ENCODE peak calls at places on chromosomes 7 and 10, in six cellular contexts. X, N, E, I, U and S are unnamed samples.

GRCh38 chr10:37885850-37886249 is 28.4 kb upstream of the ZNF248 start:
- DNase-seq in E (no peak), U (no peak), N (no peak), I (no peak), X (no peak), S (no peak)

GRCh38 chr7:30888783-30889182 is 22.9 kb upstream of the AQP1 start:
- DNase-seq in I (peak), E (no peak), U (no peak), N (peak), X (peak), S (peak)

GRCh38 chr10:11232222-11232961 is 214.7 kb downstream of the CELF2 start:
- DNase-seq in U (no peak), N (no peak), E (no peak), X (no peak), I (no peak), S (no peak)

GRCh38 chr7:151696738-151697514 is 177.2 kb upstream of the RHEB start:
- DNase-seq in N (no peak), U (no peak), E (no peak), I (peak), X (no peak), S (peak)

GRCh38 chr7:155534691-155535090 is 11.7 kb downstream of the CNPY1 start:
- DNase-seq in X (no peak), U (no peak), I (no peak), N (no peak), E (no peak), S (no peak)

GRCh38 chr10:31952066-31952465 is 23.4 kb upstream of the ARHGAP12 start:
- DNase-seq in U (no peak), X (no peak), N (no peak), E (no peak), I (no peak), S (no peak)

GRCh38 chr7:67518580-67518979 is 521.9 kb downstream of the TYW1 start:
- DNase-seq in X (no peak), U (no peak), E (no peak), I (no peak), N (no peak), S (no peak)

GRCh38 chr10:103693070-103693811 is 162.1 kb downstream of the SH3PXD2A start:
- DNase-seq in N (peak), X (no peak), U (peak), E (no peak), I (no peak), S (peak)

GRCh38 chr10:22251751-22252285 is 34.0 kb upstream of the EBLN1 start:
- DNase-seq in X (no peak), I (peak), U (peak), E (peak), N (peak), S (peak)

GRCh38 chr10:96310359-96310669 is 6.1 kb downstream of the DNTT start:
- DNase-seq in X (no peak), N (no peak), I (no peak), E (no peak), U (no peak), S (peak)
- H2BK5ac ChIP-seq in X (no peak), N (no peak), I (no peak), E (no peak), U (peak), S (no peak)

DNA sequence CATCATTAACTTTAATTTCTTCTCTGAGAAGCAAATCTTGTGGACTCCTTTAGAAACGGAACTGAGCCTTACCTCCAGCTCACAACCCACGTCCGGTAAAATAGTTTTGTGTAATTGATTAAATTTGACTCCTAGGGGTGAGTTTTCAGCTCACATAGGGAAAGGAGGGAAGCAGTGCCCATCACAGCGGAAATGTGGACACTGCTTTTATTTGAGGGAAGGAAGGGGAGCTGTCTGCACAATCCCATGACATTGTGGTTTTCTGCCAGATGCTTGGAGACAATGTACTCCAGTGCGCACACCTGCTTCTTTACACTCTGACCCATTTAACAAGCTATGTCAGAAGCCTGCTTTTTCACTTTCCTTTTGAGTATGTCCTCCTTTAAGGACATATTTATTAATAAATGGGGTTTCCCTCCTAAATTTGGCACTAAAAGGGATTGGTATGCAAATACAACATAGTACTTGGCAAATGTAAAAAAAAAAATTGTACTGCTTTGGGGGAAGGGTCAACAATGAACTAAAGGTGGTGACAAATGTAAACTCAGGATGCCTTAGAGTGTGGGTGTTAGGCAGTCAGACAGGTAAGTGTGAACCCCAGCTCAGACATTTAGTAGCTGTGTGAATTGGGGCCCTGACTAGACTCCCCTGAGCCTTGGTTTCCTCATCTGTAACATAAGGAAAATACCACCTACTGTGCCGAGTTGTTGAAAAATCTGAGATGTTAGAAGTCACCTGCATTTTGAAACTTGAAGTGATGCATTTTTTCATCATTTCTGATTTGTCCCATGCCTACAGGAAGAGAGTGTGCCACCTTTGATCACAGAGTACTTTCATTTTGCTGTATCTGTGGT is 90.2 kb upstream of the KLF6 start:
- DNase-seq in N (no peak), E (no peak), I (peak), X (no peak), U (no peak), S (no peak)
- H3K4me3 ChIP-seq in N (no peak), E (no peak), I (no peak), X (no peak), U (no peak), S (no peak)

GRCh38 chr7:132871419-132871818 is 210.5 kb downstream of the CHCHD3 start:
- DNase-seq in E (no peak), U (no peak), I (no peak), X (no peak), N (no peak), S (no peak)

GRCh38 chr7:132869166-132869861 is 212.6 kb downstream of the CHCHD3 start:
- DNase-seq in E (no peak), I (no peak), U (no peak), N (no peak), X (peak), S (no peak)

GRCh38 chr7:132866551-132866950 is 215.3 kb downstream of the CHCHD3 start:
- DNase-seq in I (no peak), E (no peak), U (no peak), X (no peak), N (no peak), S (no peak)

GRCh38 chr7:132876576-132876975 is 205.3 kb downstream of the CHCHD3 start:
- DNase-seq in U (no peak), E (no peak), X (no peak), I (no peak), N (no peak), S (no peak)

DNA sequence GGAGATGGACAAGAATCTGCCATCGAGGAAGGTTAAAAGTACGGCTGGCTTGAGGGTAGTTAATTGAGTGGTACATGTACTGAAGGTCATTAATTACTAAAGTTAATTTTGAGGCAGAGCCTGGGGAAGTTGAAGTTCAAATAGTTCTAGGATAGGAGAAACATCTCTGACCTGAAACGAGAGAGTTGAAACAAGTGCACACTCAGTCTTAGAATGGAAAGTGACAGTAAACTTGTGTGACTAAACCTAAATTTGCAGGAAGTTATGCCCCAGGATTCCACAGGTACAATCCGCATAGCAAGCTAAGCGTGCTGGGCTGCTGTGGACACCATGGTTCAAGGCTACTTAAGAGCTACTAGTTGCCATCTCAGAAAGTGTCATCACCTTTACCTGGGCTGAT is 209.9 kb downstream of the CHCHD3 start:
- DNase-seq in E (no peak), I (no peak), N (no peak), X (no peak), U (no peak), S (no peak)
- H2BK5ac ChIP-seq in E (no peak), I (no peak), N (no peak), X (no peak), U (no peak), S (no peak)

GRCh38 chr10:530717-531116 is 158.8 kb downstream of the DIP2C start:
- DNase-seq in N (no peak), E (no peak), U (no peak), I (no peak), X (no peak), S (no peak)

GRCh38 chr10:526651-527312 is 162.7 kb downstream of the DIP2C start:
- DNase-seq in U (no peak), I (peak), N (no peak), X (no peak), E (no peak), S (peak)

GRCh38 chr10:529831-530230 is 159.6 kb downstream of the DIP2C start:
- DNase-seq in N (no peak), U (no peak), I (no peak), X (no peak), E (no peak), S (no peak)

GRCh38 chr10:527416-527815 is 162.1 kb downstream of the DIP2C start:
- DNase-seq in X (peak), N (no peak), I (no peak), E (no peak), U (no peak), S (no peak)

DNA sequence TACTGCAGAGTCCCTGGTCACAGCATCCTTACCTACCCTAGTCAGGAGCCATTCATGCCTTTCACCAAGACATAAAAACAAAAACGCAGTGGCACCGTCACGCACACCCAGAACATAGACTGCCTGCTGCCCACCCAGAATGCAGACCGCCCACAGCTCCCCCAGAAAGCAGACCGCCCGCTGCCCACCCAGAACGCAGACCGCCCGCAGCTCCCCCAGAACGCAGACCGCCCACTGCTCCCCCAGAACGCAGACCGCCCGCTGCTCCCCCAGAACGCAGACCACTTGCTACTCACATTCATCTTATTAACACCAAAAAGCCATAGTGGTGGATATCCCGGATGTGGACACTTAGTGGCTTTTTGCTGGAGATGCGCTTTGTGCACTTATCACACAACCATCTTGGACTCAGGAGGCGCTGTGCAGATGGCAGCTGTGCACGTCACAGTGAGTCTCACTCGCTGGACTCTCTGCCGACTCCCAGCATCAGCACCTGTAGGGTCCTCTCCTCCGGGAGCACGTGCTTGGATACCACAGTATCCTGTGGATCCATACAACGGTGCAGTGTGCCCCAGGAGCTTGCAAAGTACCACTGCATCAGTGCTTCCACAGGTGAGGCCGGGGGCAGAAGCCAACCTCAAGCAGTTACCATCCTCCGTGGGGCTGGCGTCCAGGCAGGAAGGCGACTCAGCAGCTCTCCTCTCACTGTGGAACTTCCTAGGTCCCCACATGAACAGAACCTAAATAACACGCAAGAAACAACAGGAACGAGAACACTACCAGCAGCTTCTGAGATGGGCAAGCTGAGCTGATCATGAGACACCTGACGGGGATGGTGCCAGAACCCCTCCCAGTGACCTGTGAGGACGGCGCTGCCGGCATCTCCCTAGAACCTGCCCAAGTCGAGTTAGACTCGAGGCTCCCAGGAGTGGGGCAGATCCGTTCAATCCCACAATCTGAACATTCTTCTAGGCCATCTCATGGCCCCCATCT is 161.0 kb downstream of the DIP2C start:
- DNase-seq in U (no peak), X (no peak), I (no peak), E (no peak), N (no peak), S (no peak)
- H3K4me3 ChIP-seq in U (no peak), X (no peak), I (no peak), E (no peak), N (no peak), S (no peak)

DNA sequence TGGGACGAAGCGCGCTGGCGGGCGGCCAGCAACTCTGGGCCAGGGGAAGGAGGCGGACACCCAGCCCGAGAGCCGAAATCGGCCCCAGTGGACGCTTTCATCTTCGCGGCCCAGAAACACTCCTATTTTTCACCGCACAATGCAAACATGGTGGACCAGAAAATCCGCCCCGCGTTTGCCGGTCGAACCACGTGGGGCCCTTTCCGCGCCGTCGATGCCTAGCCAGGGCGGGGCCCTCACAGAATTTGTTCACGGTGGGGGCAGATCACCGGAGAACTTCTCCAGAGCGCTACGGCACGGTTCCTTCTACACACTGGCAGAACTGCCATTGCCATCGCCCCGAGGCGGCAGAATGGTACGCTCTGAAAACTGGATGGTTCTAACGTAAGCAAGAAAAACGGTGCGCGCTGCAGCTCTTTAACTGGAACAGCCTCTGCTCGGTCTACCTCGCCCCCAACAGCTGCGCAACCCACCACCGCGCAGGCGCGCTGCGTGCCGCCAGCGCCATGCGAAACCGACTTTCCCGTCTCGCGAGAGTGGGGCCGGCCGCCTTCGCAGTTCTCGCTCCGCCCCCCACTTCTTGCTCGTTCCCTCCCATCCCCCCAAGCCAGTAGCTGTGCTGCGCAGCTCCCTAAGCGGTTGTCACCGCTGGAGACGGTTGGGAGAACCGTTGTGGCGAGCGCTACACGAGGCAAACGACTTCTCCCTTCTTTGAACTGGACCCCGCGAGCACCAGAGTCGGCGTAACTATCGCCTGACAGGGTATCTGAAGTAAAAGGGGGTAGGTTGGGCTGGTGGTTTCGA is at the start of gene HNRNPH3:
- DNase-seq in E (peak), N (peak), U (peak), I (peak), X (peak), S (peak)
- H2BK5ac ChIP-seq in E (peak), N (peak), U (peak), I (peak), X (peak), S (peak)

DNA sequence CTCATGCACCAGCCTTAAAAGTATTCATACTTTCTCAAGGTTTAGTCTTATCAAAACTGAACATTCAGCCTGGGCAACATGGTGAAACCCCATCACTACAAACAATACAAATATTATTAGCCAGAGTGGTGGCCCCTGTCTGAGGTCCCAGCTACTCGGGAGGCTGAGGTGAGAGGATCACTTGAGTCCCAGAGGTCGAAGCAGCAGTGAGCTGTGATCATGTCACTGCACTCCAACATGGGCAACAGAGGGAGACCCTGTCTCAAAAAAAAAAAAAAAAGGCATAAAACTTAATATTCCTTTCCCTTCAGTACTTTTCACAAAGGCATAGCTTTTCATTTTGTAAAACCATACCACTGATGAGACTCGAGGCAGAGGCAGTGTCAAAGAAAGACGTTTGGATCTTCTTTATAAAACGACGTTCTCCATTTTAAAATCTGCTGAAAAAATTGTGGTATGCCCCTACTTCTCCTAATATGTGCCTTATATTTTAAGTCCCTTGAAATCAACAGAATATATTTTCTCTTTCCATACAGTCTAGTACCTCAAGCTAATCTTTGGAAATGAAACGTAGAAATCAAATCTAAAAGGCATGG is 1.9 kb downstream of the NSUN6 start:
- DNase-seq in I (no peak), U (no peak), X (no peak), E (no peak), N (no peak), S (no peak)
- H3K4me3 ChIP-seq in I (no peak), U (no peak), X (no peak), E (no peak), N (peak), S (no peak)

GRCh38 chr7:120014920-120015465 is 258.0 kb upstream of the KCND2 start:
- DNase-seq in N (no peak), I (no peak), X (no peak), E (peak), U (no peak), S (peak)
- H2BK5ac ChIP-seq in N (no peak), I (no peak), X (no peak), E (no peak), U (peak), S (peak)